ENCODE peak calls at places on chromosomes 11 and 22, in five cellular contexts. V is thyroid gland, M is tibial artery, N is IMR-90, S is dorsolateral prefrontal cortex. X is an unnamed sample.

GRCh38 chr11:19502691-19503253 is 209.9 kb upstream of the NAV2 start:
- DNase-seq in V (no peak), M (no peak), N (no peak), S (no peak), X (no peak)

GRCh38 chr11:100356035-100356434 is 331.1 kb upstream of the ARHGAP42 start:
- DNase-seq in V (no peak), M (no peak), N (no peak), S (no peak), X (no peak)

GRCh38 chr11:63504054-63504453 is 1.8 kb upstream of the LGALS12 start:
- DNase-seq in V (no peak), M (no peak), N (no peak), S (no peak), X (no peak)

GRCh38 chr22:31692186-31692886 is 30.3 kb upstream of the PISD start:
- DNase-seq in V (no peak), M (no peak), N (peak), S (no peak), X (no peak)

GRCh38 chr11:14414470-14415461 is 55.8 kb upstream of the RRAS2 start:
- DNase-seq in V (no peak), M (no peak), N (peak), S (no peak), X (no peak)

GRCh38 chr22:45304971-45305370 is 4.8 kb upstream of the FAM118A start:
- DNase-seq in V (no peak), M (no peak), N (no peak), S (no peak), X (no peak)

GRCh38 chr11:66700742-66701141 is 23.1 kb upstream of the RBM4B start:
- DNase-seq in V (no peak), M (no peak), N (no peak), S (no peak), X (no peak)

GRCh38 chr11:62146476-62147200 is 22.8 kb downstream of the INCENP start:
- DNase-seq in V (no peak), M (peak), N (no peak), S (no peak), X (no peak)

GRCh38 chr11:79263001-79263400 is 177.8 kb downstream of the TENM4 start:
- DNase-seq in V (no peak), M (no peak), N (peak), S (no peak), X (no peak)

GRCh38 chr11:33160147-33160546 is 1.1 kb downstream of the CSTF3 start:
- DNase-seq in V (no peak), M (no peak), N (peak), S (no peak), X (no peak)

GRCh38 chr11:115930886-115931537 is 426.8 kb upstream of the CADM1 start:
- DNase-seq in V (no peak), M (no peak), N (no peak), S (no peak), X (no peak)

GRCh38 chr11:19715373-19715772 is 2.7 kb downstream of the NAV2 start:
- DNase-seq in V (no peak), M (peak), N (peak), S (no peak), X (no peak)

GRCh38 chr11:34929794-34930763 is 13.7 kb downstream of the PDHX start:
- DNase-seq in V (no peak), M (no peak), N (no peak), S (no peak), X (no peak)

GRCh38 chr11:2325123-2325522 is 23.3 kb downstream of the TSPAN32 start:
- DNase-seq in V (no peak), M (no peak), N (no peak), S (no peak), X (no peak)

GRCh38 chr11:60866911-60867870 is at the start of gene ZP1:
- DNase-seq in V (peak), M (peak), N (no peak), S (no peak), X (no peak)

GRCh38 chr11:117333921-117334320 is 6.3 kb downstream of the CEP164 start:
- DNase-seq in V (no peak), M (no peak), N (no peak), S (no peak), X (no peak)

GRCh38 chr11:66328307-66329144 is 7.7 kb downstream of the RIN1 start:
- DNase-seq in V (peak), M (peak), N (peak), S (peak), X (no peak)

GRCh38 chr11:128497057-128497957 is 90.1 kb downstream of the ETS1 start:
- DNase-seq in V (peak), M (no peak), N (peak), S (no peak), X (no peak)

GRCh38 chr11:55726715-55727324 is 46.4 kb upstream of the OR5D13 start:
- DNase-seq in V (no peak), M (no peak), N (no peak), S (no peak), X (no peak)

GRCh38 chr11:28257761-28258160 is 149.6 kb downstream of the METTL15 start:
- DNase-seq in V (no peak), M (no peak), N (peak), S (no peak), X (no peak)

GRCh38 chr22:34045311-34045710 is 125.0 kb upstream of the LARGE1 start:
- DNase-seq in V (no peak), M (no peak), N (no peak), S (no peak), X (no peak)

GRCh38 chr11:61972796-61973602 is 5.6 kb upstream of the FTH1 start:
- DNase-seq in V (peak), M (peak), N (peak), S (no peak), X (no peak)

GRCh38 chr22:43159484-43160178 is 8.3 kb downstream of the TSPO start:
- DNase-seq in V (peak), M (no peak), N (no peak), S (no peak), X (no peak)

DNA sequence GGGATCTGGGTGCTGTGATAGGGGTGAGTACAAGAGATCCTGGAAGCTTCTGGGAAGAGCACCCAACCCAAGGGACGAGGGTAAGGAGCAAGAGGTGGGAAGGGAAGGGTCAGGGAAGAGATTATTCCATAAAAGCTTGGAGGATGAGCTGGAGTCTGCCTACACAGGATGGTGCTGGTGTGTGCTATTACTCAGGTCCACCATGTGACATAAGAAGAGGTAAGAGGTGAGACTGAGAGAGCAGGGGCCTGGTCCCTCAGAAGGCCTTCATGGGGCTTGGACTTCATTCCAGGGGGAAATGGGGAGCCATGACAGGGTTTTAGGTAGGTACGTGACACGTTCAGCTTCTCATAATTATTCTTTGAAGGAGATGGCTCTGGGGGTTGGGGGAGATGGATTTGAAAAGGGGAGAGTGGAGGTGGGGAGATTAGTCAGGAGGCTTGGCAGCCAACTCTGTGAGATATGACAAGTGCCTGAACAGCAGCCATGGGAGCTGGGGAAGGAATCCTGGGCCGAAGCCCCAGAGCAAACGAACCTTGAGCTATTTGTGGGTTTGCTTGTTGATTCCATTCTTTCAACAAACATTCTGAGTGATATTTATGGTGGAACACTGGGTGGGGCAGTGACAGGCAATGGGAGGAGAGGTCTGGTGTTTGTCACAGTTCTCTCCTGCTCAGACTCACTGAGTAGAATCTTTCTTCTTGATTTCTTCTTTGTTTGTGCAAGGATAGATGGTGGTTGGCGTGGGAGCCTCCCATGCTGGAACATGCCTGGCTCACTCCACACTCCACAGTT is 11.2 kb upstream of the NCAM1 start:
- DNase-seq in V (no peak), M (no peak), N (no peak), S (peak), X (no peak)
- H3K27ac ChIP-seq in V (no peak), M (no peak), N (no peak), S (no peak), X (no peak)

GRCh38 chr11:102109896-102110760 is at the start of gene YAP1:
- DNase-seq in V (peak), M (peak), N (peak), S (peak), X (no peak)
- TF ChIP-seq CTCF in V (no peak), M (no peak), N (no peak), S (no peak), X (no peak)

DNA sequence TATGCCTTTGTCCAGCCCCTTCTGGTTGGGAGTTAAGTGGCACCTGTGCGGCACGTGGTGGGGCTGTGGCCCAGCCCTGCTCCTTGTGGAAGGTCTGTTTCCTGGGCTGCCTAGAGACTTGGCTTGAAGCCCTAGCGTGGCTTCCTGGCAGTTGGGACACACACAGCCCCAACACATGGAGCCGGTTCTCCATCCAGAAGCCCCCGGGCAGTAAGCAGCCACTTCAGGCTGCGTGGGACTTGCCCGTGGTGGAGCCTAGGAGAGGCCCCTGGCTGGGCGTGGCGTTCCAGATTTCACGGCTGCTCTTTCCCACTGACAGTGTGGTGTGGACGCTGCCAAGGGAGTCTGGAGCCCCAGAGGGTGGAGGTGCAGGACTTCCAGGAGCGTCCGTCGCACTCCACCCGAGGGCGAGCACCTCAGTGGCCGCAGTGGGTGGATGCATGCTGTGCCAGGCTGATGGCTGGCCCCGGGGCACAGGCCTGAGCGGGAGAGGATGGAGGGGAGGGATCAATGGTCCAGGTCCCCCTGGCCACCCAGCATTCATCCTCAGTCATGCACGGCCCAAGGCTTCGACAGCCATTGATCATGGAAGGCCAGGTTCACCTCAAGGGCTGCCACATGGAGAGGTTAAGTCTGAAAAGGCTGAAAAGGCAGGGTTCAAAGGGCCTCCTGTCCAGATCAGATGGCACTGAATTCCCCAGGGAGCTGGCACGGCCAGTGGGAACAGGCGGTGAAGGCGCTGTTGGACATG is 9.3 kb downstream of the CCND1 start:
- DNase-seq in V (no peak), M (no peak), N (no peak), S (no peak), X (no peak)
- H3K27ac ChIP-seq in V (no peak), M (no peak), N (no peak), S (no peak), X (no peak)

DNA sequence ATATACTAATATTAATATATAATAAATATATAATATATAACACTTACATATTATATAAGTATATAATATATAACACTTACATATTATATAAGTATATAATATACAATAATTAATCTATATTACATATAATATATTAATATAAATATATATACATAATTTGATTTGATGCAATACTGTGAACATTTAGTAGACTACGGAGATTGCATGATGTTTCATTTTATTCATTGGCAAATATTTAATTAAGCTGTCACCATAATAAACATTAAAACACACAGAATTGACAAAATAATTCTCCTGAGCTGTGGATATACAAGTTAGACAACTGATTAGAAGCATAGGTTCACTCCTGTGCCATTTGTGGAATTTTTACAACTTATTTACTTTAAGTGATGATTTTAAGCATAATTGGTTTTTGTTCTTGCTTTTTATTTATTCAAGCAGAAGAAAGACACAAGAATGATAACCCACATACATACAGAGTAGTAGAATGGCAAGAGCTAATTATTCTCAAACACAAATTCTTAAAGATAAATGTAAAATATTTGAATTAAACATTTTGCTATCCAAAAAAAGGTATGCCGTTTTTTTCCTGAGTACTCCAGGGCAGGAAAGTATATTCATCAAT is 65.8 kb upstream of the TOP3B start:
- DNase-seq in V (no peak), M (no peak), N (no peak), S (no peak), X (no peak)
- TF ChIP-seq CTCF in V (no peak), M (no peak), N (no peak), S (no peak), X (no peak)

X was measured in esophagus squamous epithelium.